ENCODE peak calls at places on chromosomes 6 and 20, in four cellular contexts. One of them, this sample, is unnamed.
A peak's percentile ranks its signal among the peaks of the same experiment; 100 is the strongest.

GRCh38 chr6:42564496-42564890 is 664 bp downstream of the UBR2 start:
- DNase-seq in neuronal stem cell: no peak
- DNase-seq in right atrium auricular region: no peak
- DNase-seq in activated CD4-positive, alpha-beta T cell treated with anti-CD3 and anti-CD28 coated beads, Interleukin-2, amount 50 U/mL, for 24 hours: no peak
- DNase-seq in this sample: no peak

GRCh38 chr20:35320396-35321126 is 28.3 kb upstream of the FAM83C start:
- DNase-seq in activated CD4-positive, alpha-beta T cell treated with anti-CD3 and anti-CD28 coated beads, Interleukin-2, amount 50 U/mL, for 24 hours: no peak
- DNase-seq in neuronal stem cell: no peak
- DNase-seq in right atrium auricular region: no peak
- DNase-seq in this sample: no peak

GRCh38 chr6:114382401-114382800 is 39.6 kb upstream of the HS3ST5 start:
- DNase-seq in right atrium auricular region: no peak
- DNase-seq in activated CD4-positive, alpha-beta T cell treated with anti-CD3 and anti-CD28 coated beads, Interleukin-2, amount 50 U/mL, for 24 hours: no peak
- DNase-seq in neuronal stem cell: no peak
- DNase-seq in this sample: no peak

GRCh38 chr20:40103420-40103819 is 585.6 kb downstream of the MAFB start:
- DNase-seq in neuronal stem cell: no peak
- DNase-seq in right atrium auricular region: no peak
- DNase-seq in activated CD4-positive, alpha-beta T cell treated with anti-CD3 and anti-CD28 coated beads, Interleukin-2, amount 50 U/mL, for 24 hours: no peak
- DNase-seq in this sample: no peak

GRCh38 chr6:86856937-86857563 is 80.3 kb upstream of the HTR1E start:
- DNase-seq in neuronal stem cell: peak; percentile 41
- DNase-seq in right atrium auricular region: no peak
- DNase-seq in activated CD4-positive, alpha-beta T cell treated with anti-CD3 and anti-CD28 coated beads, Interleukin-2, amount 50 U/mL, for 24 hours: no peak
- DNase-seq in this sample: no peak

GRCh38 chr6:39417440-39417839 is 94.9 kb upstream of the KCNK16 start:
- DNase-seq in activated CD4-positive, alpha-beta T cell treated with anti-CD3 and anti-CD28 coated beads, Interleukin-2, amount 50 U/mL, for 24 hours: no peak
- DNase-seq in neuronal stem cell: no peak
- DNase-seq in right atrium auricular region: no peak
- DNase-seq in this sample: no peak

GRCh38 chr6:72621243-72622093 is at the start of gene KCNQ5:
- DNase-seq in activated CD4-positive, alpha-beta T cell treated with anti-CD3 and anti-CD28 coated beads, Interleukin-2, amount 50 U/mL, for 24 hours: peak; percentile 20
- DNase-seq in neuronal stem cell: no peak
- DNase-seq in right atrium auricular region: no peak
- DNase-seq in this sample: peak; percentile 75

GRCh38 chr6:167495506-167496391 is 170.9 kb downstream of the TTLL2 start:
- DNase-seq in neuronal stem cell: no peak
- DNase-seq in activated CD4-positive, alpha-beta T cell treated with anti-CD3 and anti-CD28 coated beads, Interleukin-2, amount 50 U/mL, for 24 hours: no peak
- DNase-seq in right atrium auricular region: no peak
- DNase-seq in this sample: no peak

GRCh38 chr20:45621593-45621992 is 7.9 kb upstream of the WFDC10A start:
- DNase-seq in right atrium auricular region: no peak
- DNase-seq in activated CD4-positive, alpha-beta T cell treated with anti-CD3 and anti-CD28 coated beads, Interleukin-2, amount 50 U/mL, for 24 hours: no peak
- DNase-seq in neuronal stem cell: no peak
- DNase-seq in this sample: no peak

GRCh38 chr6:47079638-47080037 is 37.5 kb upstream of the ADGRF1 start:
- DNase-seq in activated CD4-positive, alpha-beta T cell treated with anti-CD3 and anti-CD28 coated beads, Interleukin-2, amount 50 U/mL, for 24 hours: no peak
- DNase-seq in right atrium auricular region: no peak
- DNase-seq in neuronal stem cell: no peak
- DNase-seq in this sample: no peak

GRCh38 chr6:45398075-45398817 is 20.5 kb upstream of the SUPT3H start:
- DNase-seq in neuronal stem cell: no peak
- DNase-seq in right atrium auricular region: no peak
- DNase-seq in activated CD4-positive, alpha-beta T cell treated with anti-CD3 and anti-CD28 coated beads, Interleukin-2, amount 50 U/mL, for 24 hours: no peak
- DNase-seq in this sample: no peak

GRCh38 chr6:54718541-54719023 is 128.0 kb upstream of the FAM83B start:
- DNase-seq in right atrium auricular region: no peak
- DNase-seq in activated CD4-positive, alpha-beta T cell treated with anti-CD3 and anti-CD28 coated beads, Interleukin-2, amount 50 U/mL, for 24 hours: no peak
- DNase-seq in neuronal stem cell: no peak
- DNase-seq in this sample: no peak